ENCODE peak calls at places on chromosomes 7 and 10, in seven cellular contexts. Q is H1, Y is K562, V is HepG2, R is HCT116, Z is SK-N-SH, H is GM12878. C is an unnamed sample.
A peak's percentile ranks its signal among the peaks of the same experiment; 100 is the strongest.

GRCh38 chr7:80054356-80054755 is 80.3 kb upstream of the GNAI1 start:
- DNase-seq in Q (no peak), Y (no peak), V (no peak), R (no peak), Z (no peak), H (no peak), C (no peak)

GRCh38 chr7:92178928-92179373 is at the start of gene LRRD1:
- DNase-seq in Q (peak; percentile 65), Y (peak; percentile 70), V (peak; percentile 83), R (peak; percentile 71), Z (peak; percentile 95), H (peak; percentile 33), C (no peak)

GRCh38 chr7:18703743-18704142 is 208.2 kb downstream of the HDAC9 start:
- DNase-seq in Q (no peak), Y (no peak), V (no peak), R (no peak), Z (no peak), H (no peak), C (no peak)

GRCh38 chr7:30474893-30475292 is 3.7 kb downstream of the NOD1 start:
- DNase-seq in Q (no peak), Y (no peak), V (no peak), R (no peak), Z (no peak), H (no peak), C (no peak)

GRCh38 chr7:140005341-140005740 is 57.4 kb downstream of the PARP12 start:
- DNase-seq in Q (no peak), Y (peak; percentile 53), V (no peak), R (no peak), Z (no peak), H (no peak), C (no peak)

GRCh38 chr7:106620681-106621080 is 40.3 kb downstream of the CCDC71L start:
- DNase-seq in Q (no peak), Y (no peak), V (no peak), R (no peak), Z (no peak), H (no peak), C (no peak)

GRCh38 chr10:19970707-19971106 is 154.5 kb downstream of the PLXDC2 start:
- DNase-seq in Q (no peak), Y (no peak), V (no peak), R (no peak), Z (no peak), H (no peak), C (no peak)

GRCh38 chr7:133051066-133051465 is 30.8 kb downstream of the CHCHD3 start:
- DNase-seq in Q (no peak), Y (peak; percentile 81), V (no peak), R (no peak), Z (peak; percentile 61), H (no peak), C (no peak)

GRCh38 chr10:15440204-15440711 is 69.2 kb upstream of the FAM171A1 start:
- DNase-seq in Q (no peak), Y (peak; percentile 67), V (no peak), R (no peak), Z (no peak), H (no peak), C (no peak)

GRCh38 chr10:15444105-15445021 is 73.3 kb upstream of the FAM171A1 start:
- DNase-seq in Q (no peak), Y (no peak), V (no peak), R (no peak), Z (no peak), H (no peak), C (no peak)

GRCh38 chr10:15436696-15437095 is 65.6 kb upstream of the FAM171A1 start:
- DNase-seq in Q (no peak), Y (no peak), V (no peak), R (no peak), Z (no peak), H (no peak), C (no peak)

GRCh38 chr10:15442056-15442455 is 71.0 kb upstream of the FAM171A1 start:
- DNase-seq in Q (no peak), Y (peak; percentile 75), V (no peak), R (no peak), Z (no peak), H (no peak), C (no peak)

DNA sequence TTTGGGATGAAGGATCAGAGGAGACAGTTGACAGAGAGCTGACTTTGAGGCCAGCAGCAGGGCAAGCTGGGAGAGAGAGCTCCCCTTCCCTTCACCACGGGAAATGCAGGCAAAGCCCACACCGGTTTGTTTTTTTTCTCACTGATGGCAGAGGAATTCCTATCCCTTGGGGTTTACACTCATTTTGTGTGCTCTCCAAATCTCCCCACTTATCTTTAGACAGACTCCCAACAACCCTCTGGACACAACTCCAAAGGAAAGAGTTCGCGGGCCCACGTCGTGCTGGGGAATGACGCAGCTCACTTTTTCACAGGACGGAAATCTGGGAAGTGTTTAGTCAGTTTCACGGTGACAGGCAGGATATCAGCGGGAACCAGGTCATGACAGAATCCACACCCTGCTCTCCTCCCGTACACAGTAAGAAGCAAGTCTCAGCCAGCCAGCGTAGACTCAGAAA is 68.3 kb upstream of the FAM171A1 start:
- DNase-seq in Q (no peak), Y (peak; percentile 75), V (peak; percentile 14), R (no peak), Z (peak; percentile 51), H (no peak), C (no peak)
- TF ChIP-seq JUND in Q (no peak), Y (peak; percentile 38), V (no peak), R (no peak), Z (no peak), H (no peak), C (no peak)

GRCh38 chr7:151172273-151173141 is 5.0 kb upstream of the GBX1 start:
- DNase-seq in Q (no peak), Y (peak; percentile 90), V (peak; percentile 53), R (peak; percentile 61), Z (peak; percentile 97), H (no peak), C (peak; percentile 64)

GRCh38 chr7:151167197-151167911 is at the start of gene GBX1:
- DNase-seq in Q (no peak), Y (peak; percentile 29), V (no peak), R (no peak), Z (peak; percentile 85), H (no peak), C (no peak)

GRCh38 chr7:151168787-151169162 is 1.3 kb upstream of the GBX1 start:
- DNase-seq in Q (no peak), Y (no peak), V (no peak), R (no peak), Z (no peak), H (no peak), C (no peak)

GRCh38 chr7:151166629-151167196 is 781 bp downstream of the GBX1 start:
- DNase-seq in Q (no peak), Y (no peak), V (no peak), R (no peak), Z (no peak), H (no peak), C (no peak)

DNA sequence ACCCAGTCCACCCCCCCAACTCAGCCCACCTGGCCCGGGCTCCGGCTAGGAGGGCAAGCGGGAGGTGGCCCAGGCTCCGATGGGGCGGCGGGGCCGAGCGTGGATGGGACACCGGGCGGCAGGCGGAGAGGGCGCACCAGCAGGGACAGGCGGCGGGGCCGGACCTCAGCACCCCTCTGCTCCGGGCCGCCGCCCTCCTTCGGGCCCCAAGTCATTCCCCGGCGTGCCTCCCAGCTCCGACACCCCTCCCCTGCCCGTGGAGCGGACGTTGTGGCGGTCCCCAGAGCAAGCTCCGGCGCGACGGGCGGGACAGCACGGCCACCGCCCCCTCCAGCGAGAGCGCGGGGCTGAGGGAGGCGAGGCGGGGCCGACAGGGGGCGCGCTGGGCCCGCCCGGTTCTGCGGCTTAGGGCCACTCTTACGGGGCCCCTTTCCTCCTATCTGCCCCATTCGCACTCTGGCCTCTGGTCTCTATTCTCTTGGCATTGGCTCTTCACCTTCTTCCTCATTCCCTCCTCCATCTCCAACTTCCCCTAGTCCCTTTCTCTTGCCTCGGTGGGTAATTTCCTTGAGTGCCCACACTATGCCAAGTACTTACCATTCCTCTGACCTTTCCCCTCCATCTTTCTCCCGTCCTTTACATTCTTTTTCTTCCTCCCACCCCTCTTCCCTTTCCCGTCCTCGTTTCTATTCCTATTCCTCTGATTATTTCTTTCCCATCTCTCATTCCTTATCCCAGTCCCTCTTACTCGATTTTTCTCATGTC is 710 bp upstream of the GBX1 start:
- DNase-seq in Q (no peak), Y (peak; percentile 81), V (no peak), R (no peak), Z (peak; percentile 91), H (no peak), C (no peak)
- TF ChIP-seq JUND in Q (no peak), Y (peak; percentile 39), V (no peak), R (no peak), Z (no peak), H (no peak), C (no peak)

GRCh38 chr10:128627811-128628210 is 501.6 kb upstream of the MKI67 start:
- DNase-seq in Q (no peak), Y (no peak), V (no peak), R (no peak), Z (no peak), H (no peak), C (no peak)

GRCh38 chr10:128623776-128624175 is 497.6 kb upstream of the MKI67 start:
- DNase-seq in Q (no peak), Y (no peak), V (no peak), R (no peak), Z (no peak), H (no peak), C (no peak)

GRCh38 chr10:128625926-128626325 is 499.7 kb upstream of the MKI67 start:
- DNase-seq in Q (no peak), Y (no peak), V (no peak), R (no peak), Z (no peak), H (no peak), C (no peak)

GRCh38 chr10:128626397-128627060 is 500.3 kb upstream of the MKI67 start:
- DNase-seq in Q (no peak), Y (no peak), V (no peak), R (no peak), Z (no peak), H (no peak), C (no peak)

DNA sequence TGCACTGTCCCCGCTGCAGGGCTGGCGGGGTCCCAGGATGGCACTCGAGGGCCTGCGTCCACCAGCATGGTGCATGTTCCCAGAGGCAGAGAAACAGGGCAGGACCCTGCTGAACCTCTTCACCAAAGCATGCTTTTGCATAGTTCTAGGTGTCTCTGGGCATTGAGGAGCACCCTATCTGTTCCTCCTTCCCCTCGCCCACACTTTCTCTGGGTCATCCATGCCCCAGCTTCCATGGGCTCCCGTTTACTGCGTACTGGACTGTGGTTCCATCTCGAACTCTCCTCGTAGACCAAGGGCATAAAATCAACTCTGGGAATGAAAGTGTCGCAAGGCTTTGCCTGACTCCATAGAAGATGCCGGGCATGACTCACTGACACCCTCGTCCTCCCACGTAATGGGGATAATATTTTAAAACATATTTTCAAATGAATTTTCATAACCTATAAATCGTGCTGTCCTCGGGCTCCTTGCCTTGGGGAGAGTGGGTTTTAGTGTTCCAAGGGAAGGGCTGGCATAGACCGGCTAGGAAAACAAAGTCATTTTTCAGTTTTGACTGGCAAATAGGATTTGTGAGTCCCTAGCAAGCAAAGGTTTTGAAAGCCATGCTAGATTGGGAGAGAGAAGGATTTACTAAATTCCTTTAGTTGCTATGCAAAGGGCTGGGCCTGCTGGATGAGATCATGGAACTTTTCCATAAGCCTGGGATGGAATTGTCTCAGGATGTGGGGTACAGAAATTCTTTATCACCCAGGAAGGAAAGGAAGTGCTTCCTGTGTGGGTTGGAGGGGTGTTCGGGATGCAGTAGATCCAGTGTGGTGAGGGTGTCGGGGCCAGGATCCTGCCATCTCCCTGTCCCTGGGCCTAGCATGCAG is 498.7 kb upstream of the MKI67 start:
- DNase-seq in Q (no peak), Y (no peak), V (no peak), R (no peak), Z (no peak), H (no peak), C (no peak)
- TF ChIP-seq JUND in Q (no peak), Y (no peak), V (no peak), R (no peak), Z (no peak), H (no peak), C (no peak)

GRCh38 chr10:132069849-132070182 is 4.1 kb downstream of the JAKMIP3 start:
- DNase-seq in Q (no peak), Y (no peak), V (no peak), R (no peak), Z (no peak), H (no peak), C (no peak)
- TF ChIP-seq JUND in Q (no peak), Y (no peak), V (no peak), R (no peak), Z (no peak), H (no peak), C (no peak)